ENCODE peak calls at places on chromosome 16, in four cellular contexts. Z is C1 segment of cervical spinal cord, R is AG04450, H is BJ. D is an unnamed sample.
A peak's percentile ranks its signal among the peaks of the same experiment; 100 is the strongest.

GRCh38 chr16:66649636-66650205 is 45.2 kb downstream of the CMTM3 start:
- DNase-seq in Z (no peak), H (no peak), R (no peak), D (no peak)

GRCh38 chr16:75293746-75294145 is 42.3 kb upstream of the BCAR1 start:
- DNase-seq in Z (no peak), R (no peak), H (no peak), D (no peak)

GRCh38 chr16:69381231-69381630 is 4.6 kb downstream of the TERF2 start:
- DNase-seq in R (no peak), H (no peak), Z (no peak), D (no peak)

GRCh38 chr16:58222532-58223316 is 24.8 kb upstream of the CSNK2A2 start:
- DNase-seq in Z (no peak), H (no peak), R (no peak), D (no peak)

GRCh38 chr16:67181346-67181745 is 2.4 kb downstream of the MATCAP1 start:
- DNase-seq in Z (no peak), H (no peak), R (peak; percentile 79), D (no peak)

GRCh38 chr16:57645691-57646387 is 17.4 kb downstream of the ADGRG1 start:
- DNase-seq in R (no peak), H (no peak), Z (no peak), D (no peak)

GRCh38 chr16:8990445-8990844 is 26.7 kb upstream of the USP7 start:
- DNase-seq in Z (no peak), H (no peak), R (no peak), D (no peak)

GRCh38 chr16:76265434-76266045 is 11.7 kb upstream of the CNTNAP4 start:
- DNase-seq in H (no peak), Z (no peak), R (peak; percentile 8), D (no peak)

GRCh38 chr16:86608301-86608747 is 30.0 kb downstream of the FOXL1 start:
- DNase-seq in R (no peak), Z (no peak), H (no peak), D (no peak)

GRCh38 chr16:4647661-4647965 is 23.0 kb downstream of the MGRN1 start:
- DNase-seq in H (no peak), R (no peak), Z (no peak), D (no peak)

GRCh38 chr16:17555176-17555575 is 84.4 kb upstream of the XYLT1 start:
- DNase-seq in H (peak; percentile 62), R (peak; percentile 51), Z (no peak), D (no peak)

GRCh38 chr16:86619263-86619935 is 41.0 kb downstream of the FOXL1 start:
- DNase-seq in H (no peak), R (no peak), Z (no peak), D (no peak)

GRCh38 chr16:2785101-2785991 is 2.0 kb downstream of the PRSS33 start:
- DNase-seq in H (no peak), R (no peak), Z (no peak), D (no peak)

GRCh38 chr16:58636474-58636873 is 6.8 kb upstream of the CNOT1 start:
- DNase-seq in Z (no peak), H (no peak), R (no peak), D (no peak)

GRCh38 chr16:58057126-58057525 is 31.6 kb downstream of the MMP15 start:
- DNase-seq in R (no peak), H (no peak), Z (no peak), D (no peak)

GRCh38 chr16:81429045-81429521 is 15.5 kb upstream of the CMIP start:
- DNase-seq in Z (no peak), H (no peak), R (no peak), D (no peak)

GRCh38 chr16:53546988-53547391 is 44.0 kb upstream of the AKTIP start:
- DNase-seq in R (no peak), H (no peak), Z (no peak), D (no peak)

GRCh38 chr16:2429771-2430663 is 770 bp downstream of the CCNF start:
- DNase-seq in Z (no peak), H (no peak), R (no peak), D (no peak)

GRCh38 chr16:81617021-81617346 is 162.1 kb upstream of the PLCG2 start:
- DNase-seq in Z (no peak), H (no peak), R (no peak), D (no peak)

GRCh38 chr16:71811261-71811803 is 2.7 kb upstream of the AP1G1 start:
- DNase-seq in H (no peak), R (no peak), Z (no peak), D (no peak)

GRCh38 chr16:58628845-58629680 is 563 bp downstream of the CNOT1 start:
- DNase-seq in Z (no peak), H (no peak), R (peak; percentile 8), D (no peak)

GRCh38 chr16:47732806-47733150 is 271.6 kb downstream of the PHKB start:
- DNase-seq in H (no peak), Z (no peak), R (peak; percentile 94), D (peak; percentile 59)

GRCh38 chr16:17466876-17467275 is 3.9 kb downstream of the XYLT1 start:
- DNase-seq in R (no peak), H (no peak), Z (no peak), D (no peak)

GRCh38 chr16:35543486-35543885 is 2084.1 kb downstream of the TP53TG3F start:
- DNase-seq in H (no peak), Z (no peak), R (no peak), D (no peak)